ENCODE peak calls at places on chromosomes 13 and 19, in nine cellular contexts. One of them, this sample, is unnamed.

GRCh38 chr13:54573186-54573585 is 1544.6 kb downstream of the OLFM4 start:
- DNase-seq in ovary: no peak
- DNase-seq in IMR-90: no peak
- DNase-seq in SK-N-SH: no peak
- DNase-seq in heart left ventricle: no peak
- DNase-seq in dorsolateral prefrontal cortex: no peak
- DNase-seq in thoracic aorta: no peak
- DNase-seq in tibial nerve: no peak
- DNase-seq in mammary epithelial cell: no peak
- DNase-seq in this sample: no peak

GRCh38 chr13:113488283-113488682 is 2.2 kb downstream of the DCUN1D2 start:
- DNase-seq in ovary: no peak
- DNase-seq in IMR-90: no peak
- DNase-seq in SK-N-SH: no peak
- DNase-seq in heart left ventricle: no peak
- DNase-seq in dorsolateral prefrontal cortex: no peak
- DNase-seq in thoracic aorta: no peak
- DNase-seq in tibial nerve: no peak
- DNase-seq in mammary epithelial cell: no peak
- DNase-seq in this sample: no peak

GRCh38 chr19:38417544-38418506 is 8.2 kb downstream of the RASGRP4 start:
- DNase-seq in ovary: no peak
- DNase-seq in IMR-90: no peak
- DNase-seq in SK-N-SH: no peak
- DNase-seq in heart left ventricle: peak; percentile 73
- DNase-seq in dorsolateral prefrontal cortex: peak; percentile 8
- DNase-seq in thoracic aorta: no peak
- DNase-seq in tibial nerve: no peak
- DNase-seq in mammary epithelial cell: peak; percentile 11
- DNase-seq in this sample: no peak

GRCh38 chr19:4373601-4374441 is 26.5 kb downstream of the SH3GL1 start:
- DNase-seq in ovary: peak; percentile 33
- DNase-seq in IMR-90: peak; percentile 36
- DNase-seq in SK-N-SH: no peak
- DNase-seq in heart left ventricle: peak; percentile 61
- DNase-seq in dorsolateral prefrontal cortex: peak; percentile 60
- DNase-seq in thoracic aorta: no peak
- DNase-seq in tibial nerve: no peak
- DNase-seq in mammary epithelial cell: no peak
- DNase-seq in this sample: no peak

GRCh38 chr19:6509118-6509971 is 7.2 kb upstream of the TUBB4A start:
- DNase-seq in ovary: no peak
- DNase-seq in IMR-90: no peak
- DNase-seq in SK-N-SH: no peak
- DNase-seq in heart left ventricle: no peak
- DNase-seq in dorsolateral prefrontal cortex: peak; percentile 88
- DNase-seq in thoracic aorta: no peak
- DNase-seq in tibial nerve: peak; percentile 30
- DNase-seq in mammary epithelial cell: no peak
- DNase-seq in this sample: no peak

GRCh38 chr19:38263696-38264485 is 482 bp upstream of the SPINT2 start:
- DNase-seq in ovary: no peak
- DNase-seq in IMR-90: peak; percentile 45
- DNase-seq in SK-N-SH: peak; percentile 44
- DNase-seq in heart left ventricle: peak; percentile 35
- DNase-seq in dorsolateral prefrontal cortex: peak; percentile 66
- DNase-seq in thoracic aorta: peak; percentile 46
- DNase-seq in tibial nerve: no peak
- DNase-seq in mammary epithelial cell: peak; percentile 95
- DNase-seq in this sample: peak; percentile 61

GRCh38 chr13:112142401-112142930 is 75.5 kb downstream of the SOX1 start:
- DNase-seq in ovary: no peak
- DNase-seq in IMR-90: no peak
- DNase-seq in SK-N-SH: no peak
- DNase-seq in heart left ventricle: no peak
- DNase-seq in dorsolateral prefrontal cortex: no peak
- DNase-seq in thoracic aorta: no peak
- DNase-seq in tibial nerve: no peak
- DNase-seq in mammary epithelial cell: no peak
- DNase-seq in this sample: no peak

GRCh38 chr19:2627319-2627829 is 75.1 kb downstream of the GNG7 start:
- DNase-seq in ovary: no peak
- DNase-seq in IMR-90: peak; percentile 99
- DNase-seq in SK-N-SH: no peak
- DNase-seq in heart left ventricle: peak; percentile 56
- DNase-seq in dorsolateral prefrontal cortex: peak; percentile 88
- DNase-seq in thoracic aorta: peak; percentile 93
- DNase-seq in tibial nerve: peak; percentile 41
- DNase-seq in mammary epithelial cell: peak; percentile 99
- DNase-seq in this sample: no peak

GRCh38 chr13:36736119-36736726 is 62.4 kb downstream of the SERTM1 start:
- DNase-seq in ovary: peak; percentile 32
- DNase-seq in IMR-90: peak; percentile 62
- DNase-seq in SK-N-SH: peak; percentile 37
- DNase-seq in heart left ventricle: peak; percentile 28
- DNase-seq in dorsolateral prefrontal cortex: peak; percentile 33
- DNase-seq in thoracic aorta: no peak
- DNase-seq in tibial nerve: peak; percentile 16
- DNase-seq in mammary epithelial cell: peak; percentile 16
- DNase-seq in this sample: no peak

GRCh38 chr19:48371367-48371766 is 7.2 kb downstream of the SYNGR4 start:
- DNase-seq in ovary: no peak
- DNase-seq in IMR-90: no peak
- DNase-seq in SK-N-SH: no peak
- DNase-seq in heart left ventricle: no peak
- DNase-seq in dorsolateral prefrontal cortex: no peak
- DNase-seq in thoracic aorta: no peak
- DNase-seq in tibial nerve: no peak
- DNase-seq in mammary epithelial cell: no peak
- DNase-seq in this sample: no peak

GRCh38 chr19:48370955-48371354 is 6.8 kb downstream of the SYNGR4 start:
- DNase-seq in ovary: no peak
- DNase-seq in IMR-90: no peak
- DNase-seq in SK-N-SH: peak; percentile 80
- DNase-seq in heart left ventricle: no peak
- DNase-seq in dorsolateral prefrontal cortex: no peak
- DNase-seq in thoracic aorta: no peak
- DNase-seq in tibial nerve: no peak
- DNase-seq in mammary epithelial cell: no peak
- DNase-seq in this sample: no peak

GRCh38 chr19:48367855-48368254 is 3.7 kb downstream of the SYNGR4 start:
- DNase-seq in ovary: no peak
- DNase-seq in IMR-90: no peak
- DNase-seq in SK-N-SH: no peak
- DNase-seq in heart left ventricle: no peak
- DNase-seq in dorsolateral prefrontal cortex: no peak
- DNase-seq in thoracic aorta: no peak
- DNase-seq in tibial nerve: no peak
- DNase-seq in mammary epithelial cell: no peak
- DNase-seq in this sample: no peak

GRCh38 chr19:48365602-48366001 is 1.4 kb downstream of the SYNGR4 start:
- DNase-seq in ovary: peak; percentile 46
- DNase-seq in IMR-90: no peak
- DNase-seq in SK-N-SH: no peak
- DNase-seq in heart left ventricle: no peak
- DNase-seq in dorsolateral prefrontal cortex: no peak
- DNase-seq in thoracic aorta: no peak
- DNase-seq in tibial nerve: no peak
- DNase-seq in mammary epithelial cell: no peak
- DNase-seq in this sample: no peak

GRCh38 chr19:48368942-48369341 is 4.8 kb downstream of the SYNGR4 start:
- DNase-seq in ovary: no peak
- DNase-seq in IMR-90: no peak
- DNase-seq in SK-N-SH: no peak
- DNase-seq in heart left ventricle: no peak
- DNase-seq in dorsolateral prefrontal cortex: no peak
- DNase-seq in thoracic aorta: no peak
- DNase-seq in tibial nerve: no peak
- DNase-seq in mammary epithelial cell: no peak
- DNase-seq in this sample: no peak
- H3K4me3 ChIP-seq in ovary: no peak overlapping the region
- H3K4me3 ChIP-seq in IMR-90: no peak overlapping the region
- H3K4me3 ChIP-seq in SK-N-SH: no peak overlapping the region
- H3K4me3 ChIP-seq in heart left ventricle: no peak overlapping the region
- H3K4me3 ChIP-seq in dorsolateral prefrontal cortex: no peak overlapping the region
- H3K4me3 ChIP-seq in thoracic aorta: no peak overlapping the region
- H3K4me3 ChIP-seq in tibial nerve: no peak overlapping the region
- H3K4me3 ChIP-seq in mammary epithelial cell: no peak overlapping the region
- H3K4me3 ChIP-seq in this sample: no peak overlapping the region

GRCh38 chr19:10230904-10231623 is at the start of gene S1PR2:
- DNase-seq in ovary: peak; percentile 86
- DNase-seq in IMR-90: peak; percentile 75
- DNase-seq in SK-N-SH: peak; percentile 97
- DNase-seq in heart left ventricle: peak; percentile 89
- DNase-seq in dorsolateral prefrontal cortex: peak; percentile 60
- DNase-seq in thoracic aorta: no peak
- DNase-seq in tibial nerve: peak; percentile 70
- DNase-seq in mammary epithelial cell: peak; percentile 57
- DNase-seq in this sample: peak; percentile 62

GRCh38 chr19:10228393-10228792 is 2.7 kb downstream of the S1PR2 start:
- DNase-seq in ovary: no peak
- DNase-seq in IMR-90: no peak
- DNase-seq in SK-N-SH: no peak
- DNase-seq in heart left ventricle: no peak
- DNase-seq in dorsolateral prefrontal cortex: no peak
- DNase-seq in thoracic aorta: no peak
- DNase-seq in tibial nerve: no peak
- DNase-seq in mammary epithelial cell: no peak
- DNase-seq in this sample: no peak

GRCh38 chr19:10228925-10229324 is 2.2 kb downstream of the S1PR2 start:
- DNase-seq in ovary: no peak
- DNase-seq in IMR-90: peak; percentile 41
- DNase-seq in SK-N-SH: peak; percentile 45
- DNase-seq in heart left ventricle: no peak
- DNase-seq in dorsolateral prefrontal cortex: no peak
- DNase-seq in thoracic aorta: no peak
- DNase-seq in tibial nerve: no peak
- DNase-seq in mammary epithelial cell: no peak
- DNase-seq in this sample: peak; percentile 43

GRCh38 chr19:10231624-10232228 is 595 bp upstream of the S1PR2 start:
- DNase-seq in ovary: no peak
- DNase-seq in IMR-90: no peak
- DNase-seq in SK-N-SH: no peak
- DNase-seq in heart left ventricle: no peak
- DNase-seq in dorsolateral prefrontal cortex: no peak
- DNase-seq in thoracic aorta: no peak
- DNase-seq in tibial nerve: no peak
- DNase-seq in mammary epithelial cell: no peak
- DNase-seq in this sample: no peak

DNA sequence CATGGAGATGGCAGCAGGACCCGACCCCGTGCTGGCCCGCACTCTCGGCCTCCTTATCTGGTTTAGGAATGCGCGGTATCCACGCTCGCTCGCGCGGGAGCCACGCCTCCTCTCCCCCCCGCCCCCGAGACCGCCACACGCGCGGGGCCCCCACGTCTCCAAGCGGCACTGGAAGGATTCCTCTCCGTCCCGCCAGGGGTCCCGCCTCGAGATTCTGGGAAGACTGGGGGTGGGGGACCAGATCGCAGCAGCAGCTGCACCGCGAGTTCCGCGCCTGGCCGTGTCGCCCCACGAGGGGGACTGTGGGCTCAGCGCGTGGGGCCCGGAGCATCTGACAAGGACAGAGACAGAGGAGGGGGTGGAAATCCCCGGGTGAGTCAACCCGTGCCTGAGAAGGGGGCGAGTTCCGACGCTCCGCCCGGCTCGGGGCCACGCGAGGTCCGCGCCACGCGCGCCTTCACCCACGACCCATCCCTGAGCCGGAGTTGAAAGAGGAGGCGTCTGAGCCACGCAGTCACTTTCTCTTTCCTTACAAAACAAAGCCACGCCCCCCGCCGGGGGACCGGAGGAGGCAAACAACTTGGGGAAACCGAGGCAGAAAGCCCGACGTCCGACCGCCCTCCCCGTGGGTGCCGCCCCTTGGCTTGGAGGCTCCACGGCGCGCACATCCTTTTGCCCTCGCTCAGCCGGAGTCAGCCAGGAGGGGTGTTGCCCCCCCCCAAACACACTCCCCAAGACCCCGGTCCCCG is 802 bp downstream of the S1PR2 start:
- DNase-seq in ovary: peak; percentile 76
- DNase-seq in IMR-90: peak; percentile 58
- DNase-seq in SK-N-SH: peak; percentile 83
- DNase-seq in heart left ventricle: peak; percentile 60
- DNase-seq in dorsolateral prefrontal cortex: peak; percentile 43
- DNase-seq in thoracic aorta: no peak
- DNase-seq in tibial nerve: peak; percentile 40
- DNase-seq in mammary epithelial cell: no peak
- DNase-seq in this sample: peak; percentile 48
- TF ChIP-seq CTCF in ovary: no peak
- TF ChIP-seq CTCF in IMR-90: no peak
- TF ChIP-seq CTCF in SK-N-SH: no peak
- TF ChIP-seq CTCF in heart left ventricle: no peak
- TF ChIP-seq CTCF in dorsolateral prefrontal cortex: no peak
- TF ChIP-seq CTCF in thoracic aorta: no peak
- TF ChIP-seq CTCF in tibial nerve: peak; percentile 30
- TF ChIP-seq CTCF in mammary epithelial cell: no peak
- TF ChIP-seq CTCF in this sample: no peak

GRCh38 chr19:52734893-52735661 is at the start of gene ZNF611:
- DNase-seq in ovary: peak; percentile 99
- DNase-seq in IMR-90: peak; percentile 88
- DNase-seq in SK-N-SH: peak; percentile 96
- DNase-seq in heart left ventricle: peak; percentile 99
- DNase-seq in dorsolateral prefrontal cortex: peak; percentile 98
- DNase-seq in thoracic aorta: peak; percentile 92
- DNase-seq in tibial nerve: peak; percentile 98
- DNase-seq in mammary epithelial cell: peak; percentile 94
- DNase-seq in this sample: peak; percentile 99

GRCh38 chr19:52734340-52734892 is 428 bp downstream of the ZNF611 start:
- DNase-seq in ovary: peak; percentile 57
- DNase-seq in IMR-90: no peak
- DNase-seq in SK-N-SH: peak; percentile 74
- DNase-seq in heart left ventricle: peak; percentile 30
- DNase-seq in dorsolateral prefrontal cortex: peak; percentile 21
- DNase-seq in thoracic aorta: no peak
- DNase-seq in tibial nerve: no peak
- DNase-seq in mammary epithelial cell: peak; percentile 5
- DNase-seq in this sample: no peak

GRCh38 chr19:52739576-52739975 is 4.7 kb upstream of the ZNF611 start:
- DNase-seq in ovary: no peak
- DNase-seq in IMR-90: no peak
- DNase-seq in SK-N-SH: no peak
- DNase-seq in heart left ventricle: no peak
- DNase-seq in dorsolateral prefrontal cortex: no peak
- DNase-seq in thoracic aorta: no peak
- DNase-seq in tibial nerve: no peak
- DNase-seq in mammary epithelial cell: no peak
- DNase-seq in this sample: no peak

GRCh38 chr19:52735734-52736133 is 890 bp upstream of the ZNF611 start:
- DNase-seq in ovary: peak; percentile 62
- DNase-seq in IMR-90: no peak
- DNase-seq in SK-N-SH: no peak
- DNase-seq in heart left ventricle: peak; percentile 85
- DNase-seq in dorsolateral prefrontal cortex: peak; percentile 16
- DNase-seq in thoracic aorta: no peak
- DNase-seq in tibial nerve: peak; percentile 46
- DNase-seq in mammary epithelial cell: peak; percentile 79
- DNase-seq in this sample: no peak
- H3K27ac ChIP-seq in ovary: no peak overlapping the region
- H3K27ac ChIP-seq in IMR-90: no peak overlapping the region
- H3K27ac ChIP-seq in SK-N-SH: no peak overlapping the region
- H3K27ac ChIP-seq in heart left ventricle: peak overlapping the region; percentile 91
- H3K27ac ChIP-seq in dorsolateral prefrontal cortex: peak overlapping the region; percentile 82
- H3K27ac ChIP-seq in thoracic aorta: peak overlapping the region; percentile 87
- H3K27ac ChIP-seq in tibial nerve: peak overlapping the region; percentile 84
- H3K27ac ChIP-seq in mammary epithelial cell: peak overlapping the region; percentile 64
- H3K27ac ChIP-seq in this sample: peak overlapping the region; percentile 27

GRCh38 chr13:45310341-45311138 is 30.4 kb downstream of the TPT1 start:
- DNase-seq in ovary: no peak
- DNase-seq in IMR-90: no peak
- DNase-seq in SK-N-SH: no peak
- DNase-seq in heart left ventricle: no peak
- DNase-seq in dorsolateral prefrontal cortex: no peak
- DNase-seq in thoracic aorta: no peak
- DNase-seq in tibial nerve: no peak
- DNase-seq in mammary epithelial cell: no peak
- DNase-seq in this sample: no peak
- H3K4me3 ChIP-seq in ovary: peak overlapping the region; percentile 35
- H3K4me3 ChIP-seq in IMR-90: no peak overlapping the region
- H3K4me3 ChIP-seq in SK-N-SH: peak overlapping the region; percentile 46
- H3K4me3 ChIP-seq in heart left ventricle: peak overlapping the region; percentile 36
- H3K4me3 ChIP-seq in dorsolateral prefrontal cortex: peak overlapping the region; percentile 68
- H3K4me3 ChIP-seq in thoracic aorta: peak overlapping the region; percentile 73
- H3K4me3 ChIP-seq in tibial nerve: peak overlapping the region; percentile 57
- H3K4me3 ChIP-seq in mammary epithelial cell: no peak overlapping the region
- H3K4me3 ChIP-seq in this sample: peak overlapping the region; percentile 53